ENCODE peak calls at places on chromosome 1, in eight cellular contexts. R, M, Y, E, X, P, N and S are unnamed samples.
A peak's percentile ranks its signal among the peaks of the same experiment; 100 is the strongest.

GRCh38 chr1:43366179-43366578 is 1.6 kb downstream of the ELOVL1 start:
- DNase-seq in R (no peak), M (peak; percentile 83), Y (no peak), E (no peak), X (no peak), P (no peak), N (peak; percentile 82), S (no peak)

GRCh38 chr1:235745448-235746136 is 96.0 kb upstream of the GNG4 start:
- DNase-seq in R (no peak), M (no peak), Y (no peak), E (peak; percentile 16), X (no peak), P (no peak), N (no peak), S (no peak)

GRCh38 chr1:22208265-22208972 is 65.5 kb upstream of the WNT4 start:
- DNase-seq in R (no peak), M (peak; percentile 60), Y (peak; percentile 51), E (no peak), X (no peak), P (no peak), N (peak; percentile 35), S (no peak)

GRCh38 chr1:43059640-43060574 is 101.2 kb upstream of the SLC2A1 start:
- DNase-seq in R (no peak), M (no peak), Y (no peak), E (peak; percentile 7), X (no peak), P (no peak), N (no peak), S (no peak)

GRCh38 chr1:180167721-180168467 is 13.2 kb downstream of the QSOX1 start:
- DNase-seq in R (no peak), M (peak; percentile 88), Y (no peak), E (no peak), X (no peak), P (no peak), N (peak; percentile 72), S (no peak)

GRCh38 chr1:42266253-42267135 is 68.5 kb downstream of the FOXJ3 start:
- DNase-seq in R (no peak), M (no peak), Y (no peak), E (peak; percentile 45), X (no peak), P (no peak), N (no peak), S (no peak)

GRCh38 chr1:47867447-47868347 is 129.5 kb downstream of the TRABD2B start:
- DNase-seq in R (no peak), M (no peak), Y (no peak), E (no peak), X (no peak), P (no peak), N (no peak), S (no peak)

GRCh38 chr1:119385650-119386049 is 17.1 kb downstream of the HAO2 start:
- DNase-seq in R (no peak), M (no peak), Y (no peak), E (no peak), X (no peak), P (no peak), N (no peak), S (no peak)

GRCh38 chr1:177945943-177946650 is 23.8 kb downstream of the SEC16B start:
- DNase-seq in R (no peak), M (no peak), Y (no peak), E (peak; percentile 42), X (peak; percentile 71), P (peak; percentile 54), N (no peak), S (peak; percentile 38)

GRCh38 chr1:185894806-185895205 is 160.6 kb downstream of the HMCN1 start:
- DNase-seq in R (no peak), M (no peak), Y (no peak), E (peak; percentile 59), X (no peak), P (no peak), N (no peak), S (no peak)

GRCh38 chr1:199671684-199672083 is 355.8 kb upstream of the NR5A2 start:
- DNase-seq in R (no peak), M (no peak), Y (no peak), E (no peak), X (no peak), P (no peak), N (no peak), S (no peak)

GRCh38 chr1:84090447-84091244 is 53.4 kb upstream of the PRKACB start:
- DNase-seq in R (no peak), M (no peak), Y (no peak), E (no peak), X (no peak), P (no peak), N (no peak), S (no peak)

GRCh38 chr1:229349463-229350385 is 6.9 kb upstream of the CCSAP start:
- DNase-seq in R (no peak), M (no peak), Y (no peak), E (no peak), X (no peak), P (no peak), N (no peak), S (no peak)

GRCh38 chr1:64984737-64985136 is 18.4 kb upstream of the JAK1 start:
- DNase-seq in R (no peak), M (no peak), Y (no peak), E (no peak), X (no peak), P (no peak), N (no peak), S (no peak)

GRCh38 chr1:61244114-61244513 is 161.8 kb downstream of the NFIA start:
- DNase-seq in R (no peak), M (no peak), Y (peak; percentile 63), E (peak; percentile 76), X (no peak), P (no peak), N (no peak), S (no peak)

GRCh38 chr1:54054438-54054749 is 986 bp downstream of the TCEANC2 start:
- DNase-seq in R (no peak), M (no peak), Y (no peak), E (no peak), X (no peak), P (no peak), N (no peak), S (no peak)

GRCh38 chr1:194133152-194133551 is 946.7 kb upstream of the B3GALT2 start:
- DNase-seq in R (no peak), M (no peak), Y (no peak), E (no peak), X (no peak), P (no peak), N (no peak), S (no peak)

GRCh38 chr1:2088434-2088833 is 38.2 kb downstream of the PRKCZ start:
- DNase-seq in R (no peak), M (peak; percentile 59), Y (no peak), E (peak; percentile 78), X (no peak), P (no peak), N (no peak), S (no peak)

GRCh38 chr1:2085080-2085479 is 34.9 kb downstream of the PRKCZ start:
- DNase-seq in R (no peak), M (peak; percentile 71), Y (no peak), E (no peak), X (no peak), P (no peak), N (no peak), S (peak; percentile 76)

GRCh38 chr1:2087766-2088165 is 37.6 kb downstream of the PRKCZ start:
- DNase-seq in R (no peak), M (peak; percentile 66), Y (no peak), E (no peak), X (no peak), P (no peak), N (no peak), S (peak; percentile 56)

GRCh38 chr1:2084306-2084705 is 34.1 kb downstream of the PRKCZ start:
- DNase-seq in R (no peak), M (peak; percentile 80), Y (no peak), E (no peak), X (no peak), P (no peak), N (no peak), S (no peak)

GRCh38 chr1:2086446-2087082 is 36.4 kb downstream of the PRKCZ start:
- DNase-seq in R (no peak), M (peak; percentile 72), Y (no peak), E (no peak), X (no peak), P (no peak), N (no peak), S (no peak)
- H3K27ac ChIP-seq in R (no peak overlapping the region), M (no peak overlapping the region), Y (no peak overlapping the region), E (no peak overlapping the region), X (no peak overlapping the region), P (no peak overlapping the region), N (no peak overlapping the region), S (peak overlapping the region; percentile 63)

DNA sequence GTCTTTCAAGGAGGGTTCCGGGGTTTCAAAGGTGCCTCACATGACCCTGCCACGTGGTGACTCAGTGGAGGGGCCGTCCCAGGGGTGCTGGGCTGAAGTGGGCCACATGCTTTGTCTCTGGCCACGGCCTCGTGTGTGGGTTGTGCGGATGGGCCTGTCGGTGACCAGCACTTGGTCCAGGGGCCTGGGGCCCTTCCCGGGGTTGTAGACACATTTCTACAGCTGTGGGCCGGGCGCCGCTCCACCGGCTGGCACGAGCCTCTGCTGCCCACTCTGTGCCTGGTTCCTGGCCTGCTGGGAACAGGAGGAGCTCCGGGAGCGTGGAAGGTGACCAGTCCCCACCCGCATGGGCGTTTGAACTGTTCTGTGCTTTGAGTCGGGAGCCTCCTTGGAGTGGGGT is 75.4 kb upstream of the TTC34 start:
- DNase-seq in R (no peak), M (peak; percentile 81), Y (no peak), E (no peak), X (no peak), P (no peak), N (no peak), S (no peak)
- H3K27ac ChIP-seq in R (no peak overlapping the region), M (no peak overlapping the region), Y (no peak overlapping the region), E (no peak overlapping the region), X (no peak overlapping the region), P (no peak overlapping the region), N (no peak overlapping the region), S (no peak overlapping the region)

DNA sequence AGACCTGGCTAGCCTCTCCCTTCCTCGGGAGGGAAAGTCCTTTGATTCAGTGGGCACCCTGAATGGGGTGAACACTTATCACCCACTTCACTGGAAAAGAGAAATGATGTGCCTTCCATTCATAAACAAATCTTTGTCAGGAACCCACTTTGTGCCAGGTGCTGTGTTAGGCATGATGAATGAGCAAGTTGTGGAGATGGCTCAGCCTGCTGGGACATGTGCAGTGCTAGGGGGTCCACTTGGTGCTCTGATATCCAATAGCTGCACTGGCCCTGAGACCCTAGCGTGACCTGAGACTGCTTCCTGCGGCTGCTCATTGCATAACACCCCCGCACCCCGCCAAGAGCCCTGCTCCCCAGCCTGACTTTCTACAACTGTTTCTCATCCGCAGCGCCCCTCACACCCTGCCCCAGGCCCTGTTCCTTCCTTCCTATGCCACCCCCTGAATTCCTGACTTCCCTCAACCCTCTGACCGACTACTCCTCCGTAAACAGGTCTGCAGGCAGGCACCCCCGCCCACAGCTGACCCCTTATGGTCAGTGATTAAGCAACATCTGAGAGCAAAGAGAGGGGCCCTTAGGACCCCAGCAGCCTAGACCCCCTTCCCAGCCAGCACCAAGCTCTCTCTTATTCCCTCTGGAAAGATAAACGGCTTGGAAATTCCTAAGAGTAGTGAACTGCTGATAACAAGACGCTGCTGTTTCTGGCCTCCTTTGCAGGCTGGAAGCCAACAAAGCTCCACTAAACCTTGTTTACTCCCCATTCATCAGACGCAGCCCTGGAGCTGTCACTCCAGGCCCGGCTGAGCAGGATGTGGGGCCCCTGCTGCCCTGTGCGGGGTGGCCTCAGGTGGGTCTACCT is 12.9 kb downstream of the CSRP1 start:
- DNase-seq in R (no peak), M (peak; percentile 46), Y (no peak), E (peak; percentile 83), X (peak; percentile 64), P (no peak), N (peak; percentile 14), S (no peak)
- H3K27ac ChIP-seq in R (peak overlapping the region; percentile 85), M (peak overlapping the region; percentile 69), Y (peak overlapping the region; percentile 58), E (no peak overlapping the region), X (peak overlapping the region; percentile 13), P (no peak overlapping the region), N (peak overlapping the region; percentile 29), S (peak overlapping the region; percentile 99)

GRCh38 chr1:72285074-72285425 is 2.7 kb upstream of the NEGR1 start:
- DNase-seq in R (no peak), M (no peak), Y (peak; percentile 63), E (no peak), X (no peak), P (no peak), N (no peak), S (peak; percentile 7)
- H3K27ac ChIP-seq in R (peak overlapping the region; percentile 91), M (peak overlapping the region; percentile 77), Y (peak overlapping the region; percentile 95), E (peak overlapping the region; percentile 97), X (no peak overlapping the region), P (no peak overlapping the region), N (no peak overlapping the region), S (peak overlapping the region; percentile 99)